ENCODE peak calls at places on chromosomes 2 and 18, in six cellular contexts. W is Panc1, B is cardiac septum, V is T follicular helper cell, N is stomach, S is dorsolateral prefrontal cortex. Q is an unnamed sample.

GRCh38 chr18:79537758-79538157 is 141.8 kb upstream of the CTDP1 start:
- DNase-seq in W (no peak), B (no peak), V (no peak), N (no peak), S (no peak), Q (no peak)

GRCh38 chr18:10094154-10094553 is 180.3 kb downstream of the VAPA start:
- DNase-seq in W (no peak), B (no peak), V (no peak), N (no peak), S (no peak), Q (no peak)

GRCh38 chr2:215684448-215685217 is 248.8 kb upstream of the FN1 start:
- DNase-seq in W (no peak), B (no peak), V (no peak), N (no peak), S (no peak), Q (no peak)

GRCh38 chr2:62145478-62146100 is 50.3 kb upstream of the B3GNT2 start:
- DNase-seq in W (no peak), B (no peak), V (no peak), N (no peak), S (no peak), Q (no peak)

GRCh38 chr2:28321426-28321825 is 71.2 kb upstream of the FOSL2 start:
- DNase-seq in W (no peak), B (no peak), V (no peak), N (no peak), S (no peak), Q (no peak)

GRCh38 chr2:28089486-28089885 is 199.0 kb downstream of the BABAM2 start:
- DNase-seq in W (no peak), B (no peak), V (no peak), N (no peak), S (no peak), Q (no peak)

GRCh38 chr18:29596959-29597358 is 1420.0 kb upstream of the CDH2 start:
- DNase-seq in W (no peak), B (no peak), V (no peak), N (no peak), S (no peak), Q (no peak)

GRCh38 chr2:33122726-33123125 is 176.0 kb downstream of the LTBP1 start:
- DNase-seq in W (no peak), B (no peak), V (no peak), N (no peak), S (no peak), Q (no peak)

GRCh38 chr2:49621014-49621413 is 466.7 kb upstream of the FSHR start:
- DNase-seq in W (no peak), B (no peak), V (no peak), N (no peak), S (no peak), Q (no peak)

GRCh38 chr2:136117391-136117841 is 533 bp downstream of the CXCR4 start:
- DNase-seq in W (no peak), B (peak), V (peak), N (peak), S (peak), Q (peak)

GRCh38 chr2:88258208-88258607 is 88.1 kb downstream of the THNSL2 start:
- DNase-seq in W (no peak), B (no peak), V (no peak), N (no peak), S (no peak), Q (no peak)